ENCODE peak calls at places on chromosome 6, in four cellular contexts. H is GM23248, X is PC-3, C is mesenchymal stem cell. R is an unnamed sample.

GRCh38 chr6:109388265-109388664 is 6.0 kb upstream of the CD164 start:
- DNase-seq in H (no peak), X (no peak), C (no peak), R (no peak)

GRCh38 chr6:152277826-152278247 is 359.3 kb downstream of the SYNE1 start:
- DNase-seq in H (no peak), X (no peak), C (no peak), R (no peak)

GRCh38 chr6:126773122-126773805 is 345.2 kb upstream of the RSPO3 start:
- DNase-seq in H (peak; percentile 60), X (no peak), C (no peak), R (peak; percentile 46)

GRCh38 chr6:106324726-106325335 is 729 bp downstream of the ATG5 start:
- DNase-seq in H (peak; percentile 53), X (peak; percentile 18), C (peak; percentile 43), R (peak; percentile 59)

GRCh38 chr6:21022343-21023107 is 488.3 kb downstream of the CDKAL1 start:
- DNase-seq in H (no peak), X (peak; percentile 97), C (peak; percentile 96), R (no peak)

GRCh38 chr6:4253604-4254211 is 118.3 kb upstream of the ECI2 start:
- DNase-seq in H (peak; percentile 75), X (peak; percentile 80), C (peak; percentile 82), R (peak; percentile 83)

GRCh38 chr6:113508249-113508648 is 348.9 kb upstream of the MARCKS start:
- DNase-seq in H (no peak), X (no peak), C (no peak), R (peak; percentile 53)

GRCh38 chr6:99427988-99428387 is 2.9 kb upstream of the PNISR start:
- DNase-seq in H (no peak), X (no peak), C (no peak), R (no peak)

GRCh38 chr6:110255356-110255755 is 75.1 kb downstream of the CDC40 start:
- DNase-seq in H (peak; percentile 48), X (peak; percentile 26), C (peak; percentile 34), R (peak; percentile 53)

GRCh38 chr6:119661628-119662027 is 312.1 kb upstream of the MAN1A1 start:
- DNase-seq in H (no peak), X (peak; percentile 30), C (no peak), R (no peak)

GRCh38 chr6:80338201-80338836 is 231.8 kb downstream of the BCKDHB start:
- DNase-seq in H (no peak), X (peak; percentile 70), C (peak; percentile 63), R (peak; percentile 72)

GRCh38 chr6:136788069-136788902 is 4.0 kb downstream of the MAP3K5 start:
- DNase-seq in H (peak; percentile 78), X (peak; percentile 58), C (peak; percentile 93), R (peak; percentile 84)

GRCh38 chr6:119090256-119090655 is 11.8 kb upstream of the FAM184A start:
- DNase-seq in H (peak; percentile 12), X (no peak), C (no peak), R (peak; percentile 5)

GRCh38 chr6:52415917-52416628 is 4.1 kb upstream of the EFHC1 start:
- DNase-seq in H (peak; percentile 73), X (no peak), C (peak; percentile 75), R (peak; percentile 59)

GRCh38 chr6:140779341-140779740 is 1353.4 kb upstream of the GJE1 start:
- DNase-seq in H (peak; percentile 63), X (peak; percentile 69), C (peak; percentile 29), R (no peak)

GRCh38 chr6:146598785-146599405 is at the start of gene ADGB:
- DNase-seq in H (peak; percentile 77), X (peak; percentile 68), C (peak; percentile 64), R (peak; percentile 77)

GRCh38 chr6:35299674-35300073 is 2.1 kb downstream of the DEF6 start:
- DNase-seq in H (no peak), X (no peak), C (no peak), R (no peak)

GRCh38 chr6:329888-330691 is 37.8 kb downstream of the DUSP22 start:
- DNase-seq in H (no peak), X (no peak), C (peak; percentile 55), R (no peak)

GRCh38 chr6:115456848-115457247 is 603.8 kb downstream of the FRK start:
- DNase-seq in H (no peak), X (no peak), C (no peak), R (no peak)

GRCh38 chr6:4775591-4776492 is at the start of gene CDYL:
- DNase-seq in H (peak; percentile 94), X (peak; percentile 94), C (peak; percentile 83), R (peak; percentile 94)

GRCh38 chr6:158911746-158912158 is 88.2 kb downstream of the RSPH3 start:
- DNase-seq in H (no peak), X (peak; percentile 22), C (no peak), R (no peak)

GRCh38 chr6:107185570-107185969 is 70.3 kb upstream of the BEND3 start:
- DNase-seq in H (peak; percentile 12), X (peak; percentile 8), C (peak; percentile 14), R (peak; percentile 9)

GRCh38 chr6:32854376-32855178 is 585 bp downstream of the PSMB9 start:
- DNase-seq in H (peak; percentile 71), X (no peak), C (peak; percentile 68), R (peak; percentile 76)

GRCh38 chr6:75210885-75211739 is 5.3 kb upstream of the COL12A1 start:
- DNase-seq in H (peak; percentile 88), X (peak; percentile 74), C (peak; percentile 76), R (peak; percentile 95)

DNA sequence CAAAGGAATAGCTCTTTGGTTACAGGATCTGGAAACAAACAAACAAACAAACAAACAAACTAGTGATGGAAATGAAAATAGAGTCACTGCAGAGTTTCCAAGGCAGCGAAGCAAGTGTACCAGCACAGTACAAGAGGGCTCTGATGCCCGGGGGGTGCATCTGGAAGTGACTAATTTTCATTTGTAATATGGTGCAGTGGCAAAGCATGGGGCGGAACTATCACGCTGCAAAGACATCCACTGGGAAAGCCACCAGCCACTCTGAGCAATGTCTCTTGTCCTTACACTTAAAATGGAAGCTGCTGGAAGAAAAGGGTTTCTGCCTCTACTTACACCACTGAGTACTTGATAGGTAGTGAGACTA is 44.4 kb upstream of the NEDD9 start:
- DNase-seq in H (peak; percentile 11), X (peak; percentile 44), C (peak; percentile 33), R (no peak)
- H3K9ac ChIP-seq in H (no peak overlapping the region), X (no peak overlapping the region), C (no peak overlapping the region), R (no peak overlapping the region)

GRCh38 chr6:2873643-2874042 is 29.5 kb downstream of the SERPINB9 start:
- DNase-seq in H (no peak), X (no peak), C (no peak), R (no peak)

GRCh38 chr6:2876210-2877056 is 26.7 kb downstream of the SERPINB9 start:
- DNase-seq in H (peak; percentile 91), X (peak; percentile 68), C (peak; percentile 91), R (peak; percentile 86)

GRCh38 chr6:2875840-2876207 is 27.3 kb downstream of the SERPINB9 start:
- DNase-seq in H (peak; percentile 42), X (no peak), C (no peak), R (peak; percentile 18)

GRCh38 chr6:2877960-2878359 is 25.1 kb downstream of the SERPINB9 start:
- DNase-seq in H (no peak), X (peak; percentile 11), C (no peak), R (no peak)

GRCh38 chr6:2877057-2877882 is 25.8 kb downstream of the SERPINB9 start:
- DNase-seq in H (no peak), X (peak; percentile 59), C (peak; percentile 76), R (peak; percentile 41)
- H3K4me3 ChIP-seq in H (peak overlapping the region; percentile 75), X (no peak overlapping the region), C (no peak overlapping the region), R (peak overlapping the region; percentile 71)

DNA sequence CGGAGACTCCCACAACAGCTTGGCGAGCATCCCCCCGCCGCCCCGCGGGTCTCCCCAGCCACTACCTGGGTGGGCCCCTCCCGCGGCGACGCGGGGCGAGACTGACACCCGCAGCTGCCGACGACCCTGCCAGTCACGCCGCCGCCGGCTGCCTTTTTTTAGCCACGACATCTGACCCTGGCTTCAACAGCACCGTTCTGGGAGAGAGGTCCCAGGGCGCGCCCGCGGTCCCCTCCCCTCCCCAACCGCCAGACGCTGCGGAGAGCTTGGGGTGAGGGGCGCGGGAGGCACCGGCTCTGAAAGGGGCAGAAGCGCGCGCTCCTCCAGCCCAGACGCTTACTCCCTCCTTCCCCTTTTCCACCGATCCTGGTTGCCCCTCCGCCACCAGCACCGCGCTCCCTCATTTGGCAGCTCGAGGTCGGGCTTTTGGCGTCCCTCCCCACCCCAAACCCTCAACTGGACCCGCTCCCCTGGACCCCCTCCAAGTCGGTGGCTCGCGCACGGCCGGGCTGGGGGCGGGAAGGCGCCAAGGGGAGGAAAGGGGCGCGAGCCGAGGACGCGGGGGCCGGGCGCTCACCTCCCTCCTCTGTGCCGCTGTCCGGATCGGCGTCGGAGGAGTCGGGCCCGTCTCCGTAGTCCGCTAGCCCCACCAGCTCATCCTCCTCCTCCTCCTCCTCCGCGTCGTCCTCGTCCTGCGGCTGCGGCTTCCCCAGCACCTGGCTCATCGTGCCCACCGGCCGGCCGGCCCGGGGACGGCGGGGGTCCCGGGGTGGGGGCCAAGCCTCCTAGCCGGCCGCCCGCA is 603 bp downstream of the RRAGD start:
- DNase-seq in H (peak; percentile 54), X (no peak), C (peak; percentile 33), R (peak; percentile 49)
- H3K9ac ChIP-seq in H (peak overlapping the region; percentile 26), X (no peak overlapping the region), C (peak overlapping the region; percentile 77), R (peak overlapping the region; percentile 67)

GRCh38 chr6:16725145-16725864 is 36.0 kb downstream of the ATXN1 start:
- DNase-seq in H (peak; percentile 85), X (peak; percentile 52), C (peak; percentile 96), R (peak; percentile 83)
- H3K4me3 ChIP-seq in H (peak overlapping the region; percentile 66), X (peak overlapping the region; percentile 6), C (no peak overlapping the region), R (peak overlapping the region; percentile 78)

DNA sequence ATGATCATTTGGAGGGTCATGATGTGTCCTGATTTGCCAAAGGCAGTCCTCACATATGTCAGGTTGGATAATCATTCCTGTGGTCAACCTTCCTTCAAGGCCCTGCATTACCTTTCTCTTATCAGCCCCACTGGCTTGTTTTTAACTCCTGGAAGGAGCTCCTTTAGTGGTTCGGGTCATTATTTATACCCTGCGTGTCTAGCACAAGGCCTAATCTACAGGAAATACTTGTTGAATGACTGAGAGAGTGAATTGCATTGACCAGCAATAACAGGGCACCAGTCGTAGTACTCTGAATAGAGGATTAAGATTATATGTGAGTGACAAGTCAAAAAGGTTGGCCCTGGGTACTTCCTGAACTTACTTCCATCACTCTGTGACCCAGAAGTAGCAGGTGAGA is 4.5 kb downstream of the HIVEP2 start:
- DNase-seq in H (peak; percentile 74), X (no peak), C (peak; percentile 83), R (peak; percentile 37)
- H3K9ac ChIP-seq in H (peak overlapping the region; percentile 17), X (no peak overlapping the region), C (no peak overlapping the region), R (no peak overlapping the region)